ENCODE peak calls at places on chromosomes 13 and 19, in seven cellular contexts. L, Y, A, K, H, Z and T are unnamed samples.

GRCh38 chr19:19034204-19034624 is 811 bp downstream of the ARMC6 start:
- DNase-seq in L (peak; percentile 72), Z (peak; percentile 66), H (peak; percentile 82), K (peak; percentile 60), Y (peak; percentile 60), A (peak; percentile 85), T (peak; percentile 96)

GRCh38 chr13:19882231-19882630 is 18.8 kb upstream of the ZMYM5 start:
- DNase-seq in Y (no peak), K (no peak), H (no peak), L (no peak), Z (no peak), A (no peak), T (peak; percentile 17)

GRCh38 chr13:36553501-36553900 is 120.3 kb upstream of the SERTM1 start:
- DNase-seq in A (no peak), K (no peak), Z (no peak), H (no peak), Y (no peak), L (no peak), T (no peak)

GRCh38 chr13:43129511-43130130 is 106.2 kb downstream of the DNAJC15 start:
- DNase-seq in K (peak; percentile 39), Z (no peak), Y (no peak), H (no peak), L (no peak), A (no peak), T (no peak)

GRCh38 chr13:26996965-26997752 is 174.5 kb downstream of the USP12 start:
- DNase-seq in A (no peak), Y (no peak), K (no peak), Z (no peak), L (no peak), H (no peak), T (no peak)

GRCh38 chr13:111936267-111936925 is 130.6 kb upstream of the SOX1 start:
- DNase-seq in A (no peak), Y (no peak), L (no peak), H (no peak), Z (peak; percentile 29), K (no peak), T (no peak)

GRCh38 chr13:102452831-102453230 is 51.0 kb upstream of the FGF14 start:
- DNase-seq in Y (no peak), L (no peak), H (no peak), K (no peak), A (peak; percentile 19), Z (no peak), T (no peak)

GRCh38 chr19:5148794-5149190 is 179.9 kb downstream of the KDM4B start:
- DNase-seq in Y (no peak), Z (peak; percentile 47), K (no peak), A (peak; percentile 25), H (no peak), L (no peak), T (peak; percentile 87)

GRCh38 chr13:29991343-29991742 is 140.9 kb upstream of the UBL3 start:
- DNase-seq in Y (no peak), L (no peak), H (peak; percentile 82), A (peak; percentile 98), K (peak; percentile 99), Z (no peak), T (peak; percentile 87)

GRCh38 chr19:39937094-39937493 is 2.7 kb upstream of the FCGBP start:
- DNase-seq in Y (no peak), H (no peak), K (no peak), A (no peak), Z (no peak), L (no peak), T (no peak)

GRCh38 chr13:49693191-49693733 is 2.0 kb upstream of the EBPL start:
- DNase-seq in Y (no peak), Z (no peak), L (no peak), A (peak; percentile 17), K (no peak), H (peak; percentile 76), T (peak; percentile 68)

GRCh38 chr19:1300744-1301490 is 15.2 kb downstream of the EFNA2 start:
- DNase-seq in Z (no peak), A (no peak), Y (no peak), K (no peak), L (no peak), H (no peak), T (no peak)

GRCh38 chr19:47891923-47892666 is 6.0 kb upstream of the SULT2A1 start:
- DNase-seq in Y (no peak), K (peak; percentile 12), Z (no peak), L (peak; percentile 77), H (no peak), A (no peak), T (peak; percentile 25)

GRCh38 chr19:45037393-45038169 is 1.3 kb upstream of the CLASRP start:
- DNase-seq in L (no peak), Y (no peak), Z (no peak), K (no peak), H (no peak), A (no peak), T (peak; percentile 54)

GRCh38 chr19:45035755-45036154 is 3.1 kb upstream of the CLASRP start:
- DNase-seq in K (no peak), L (no peak), A (no peak), Z (no peak), H (no peak), Y (no peak), T (no peak)

GRCh38 chr19:45038931-45039893 is at the start of gene CLASRP:
- DNase-seq in Z (peak; percentile 92), Y (peak; percentile 71), L (peak; percentile 96), A (peak; percentile 98), K (peak; percentile 85), H (peak; percentile 82), T (peak; percentile 98)

GRCh38 chr19:45041125-45041524 is 2.3 kb downstream of the CLASRP start:
- DNase-seq in Y (no peak), L (no peak), A (no peak), H (no peak), Z (no peak), K (no peak), T (no peak)

GRCh38 chr19:45040059-45040767 is 1.4 kb downstream of the CLASRP start:
- DNase-seq in H (no peak), Z (no peak), Y (no peak), A (no peak), K (no peak), L (no peak), T (no peak)
- H4K20me1 ChIP-seq in H (peaks cover 13% of the 10 kb centered on the region), Z (peaks cover 16% of the 10 kb centered on the region), Y (peaks cover 15% of the 10 kb centered on the region), A (peaks cover 8% of the 10 kb centered on the region), K (no peaks in the 10 kb centered on the region), L (peaks cover 52% of the 10 kb centered on the region), T (peaks cover 36% of the 10 kb centered on the region)

GRCh38 chr13:74021507-74021906 is 112.7 kb downstream of the KLF12 start:
- DNase-seq in Y (no peak), A (no peak), H (no peak), K (no peak), L (no peak), Z (no peak), T (no peak)

GRCh38 chr13:74024856-74025255 is 109.3 kb downstream of the KLF12 start:
- DNase-seq in A (no peak), H (no peak), K (no peak), Z (no peak), Y (no peak), L (no peak), T (no peak)

GRCh38 chr13:74025369-74025768 is 108.8 kb downstream of the KLF12 start:
- DNase-seq in H (no peak), K (no peak), A (no peak), Y (no peak), L (no peak), Z (no peak), T (no peak)

GRCh38 chr13:74026753-74027152 is 107.5 kb downstream of the KLF12 start:
- DNase-seq in A (no peak), H (peak; percentile 23), L (no peak), K (peak; percentile 57), Y (no peak), Z (peak; percentile 55), T (no peak)

DNA sequence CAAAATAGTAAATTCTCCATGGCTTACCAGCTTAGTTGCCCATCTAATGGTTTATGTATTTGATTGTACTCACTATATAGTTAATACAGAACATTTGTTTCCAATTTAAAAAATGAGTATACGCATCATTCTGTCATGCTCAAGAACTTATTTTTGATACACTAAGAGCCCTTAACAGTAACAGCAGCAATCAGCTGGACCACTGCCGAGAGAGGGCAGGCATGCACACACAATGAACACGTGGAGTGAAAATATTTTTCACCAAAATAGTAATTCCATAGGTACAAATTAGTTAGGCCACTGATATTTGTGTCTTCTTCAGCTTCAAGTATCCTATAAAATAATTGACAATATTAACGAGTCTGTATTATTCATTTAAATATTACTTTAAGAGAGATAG is 109.9 kb downstream of the KLF12 start:
- DNase-seq in L (no peak), K (no peak), H (no peak), Y (no peak), Z (no peak), A (no peak), T (no peak)
- H3K79me2 ChIP-seq in L (no peaks in the 10 kb centered on the region), K (no peaks in the 10 kb centered on the region), H (no peaks in the 10 kb centered on the region), Y (no peaks in the 10 kb centered on the region), Z (no peaks in the 10 kb centered on the region), A (peaks cover 90% of the 10 kb centered on the region), T (peaks cover 94% of the 10 kb centered on the region)

GRCh38 chr19:50044922-50045321 is 19.1 kb downstream of the ZNF473 start:
- DNase-seq in Z (no peak), K (no peak), L (no peak), A (no peak), Y (no peak), H (no peak), T (no peak)

GRCh38 chr19:50046649-50047503 is 21.1 kb downstream of the ZNF473 start:
- DNase-seq in K (no peak), H (peak; percentile 34), Z (peak; percentile 84), Y (peak; percentile 27), A (peak; percentile 71), L (no peak), T (no peak)

GRCh38 chr19:50050406-50051223 is 24.8 kb downstream of the ZNF473 start:
- DNase-seq in Y (no peak), K (peak; percentile 69), A (peak; percentile 97), Z (peak; percentile 63), H (peak; percentile 74), L (peak; percentile 39), T (peak; percentile 72)

GRCh38 chr19:50043967-50044366 is 18.2 kb downstream of the ZNF473 start:
- DNase-seq in A (no peak), Z (no peak), Y (no peak), K (no peak), L (no peak), H (no peak), T (no peak)

GRCh38 chr19:50047686-50048085 is 21.9 kb downstream of the ZNF473 start:
- DNase-seq in Y (no peak), L (no peak), Z (no peak), K (no peak), H (no peak), A (no peak), T (no peak)
- H3K4me3 ChIP-seq in Y (no peak overlapping the region), L (no peak overlapping the region), Z (no peak overlapping the region), K (no peak overlapping the region), H (no peak overlapping the region), A (no peak overlapping the region), T (no peak overlapping the region)

DNA sequence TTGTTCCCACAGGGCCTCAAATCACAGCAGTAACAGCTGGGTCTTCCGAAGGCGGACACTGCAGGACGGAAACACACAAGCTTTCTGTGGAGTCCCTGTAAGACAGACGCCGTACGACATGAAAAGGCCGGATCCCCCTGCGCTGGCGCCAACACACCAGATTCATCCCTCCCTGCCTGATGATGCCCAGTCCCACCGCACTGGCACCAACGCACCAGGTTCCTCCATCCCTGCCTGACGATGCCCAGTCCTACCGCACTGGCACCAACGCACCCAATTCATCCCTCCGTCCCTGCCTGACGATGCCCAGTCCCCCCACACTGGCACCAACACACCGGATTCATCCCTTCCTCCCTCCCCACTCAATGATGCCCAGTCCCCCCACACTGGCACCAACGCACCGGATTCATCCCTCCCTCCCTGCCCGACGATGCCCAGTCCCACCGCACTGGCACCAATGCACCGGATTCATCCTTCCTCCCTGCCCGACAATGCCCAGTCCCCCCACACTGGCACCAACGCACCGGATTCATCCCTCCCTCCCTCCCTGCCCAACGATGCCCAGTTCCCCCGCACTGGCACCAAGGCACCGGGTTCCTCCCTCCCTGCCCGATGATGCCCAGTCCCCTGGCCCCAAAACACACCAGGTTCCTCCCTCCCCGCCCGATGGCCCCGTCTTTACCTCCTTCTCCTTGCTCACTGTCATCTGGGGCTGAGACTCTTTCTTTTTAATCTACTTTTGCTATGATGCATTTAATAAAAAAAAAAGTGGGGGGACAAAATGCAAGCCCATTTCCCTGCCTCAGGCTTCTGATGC is 55.1 kb downstream of the RASA3 start:
- DNase-seq in Y (no peak), K (no peak), Z (no peak), L (no peak), H (no peak), A (no peak), T (peak; percentile 91)
- H4K20me1 ChIP-seq in Y (no peaks in the 10 kb centered on the region), K (no peaks in the 10 kb centered on the region), Z (peaks cover 20% of the 10 kb centered on the region), L (no peaks in the 10 kb centered on the region), H (no peaks in the 10 kb centered on the region), A (no peaks in the 10 kb centered on the region), T (peaks cover 69% of the 10 kb centered on the region)